ENCODE peak calls at places on chromosomes 4 and X, in ten cellular contexts. D, Q, K, G, T, C, N, A, O and H are unnamed samples.
A peak's percentile ranks its signal among the peaks of the same experiment; 100 is the strongest.

GRCh38 chr4:158870282-158871049 is 101.6 kb downstream of the FNIP2 start:
- DNase-seq in D (no peak), Q (no peak), K (peak; percentile 77), G (no peak), T (no peak), C (no peak), N (peak; percentile 72), A (no peak), O (no peak), H (no peak)

GRCh38 chrX:130728208-130728607 is 174.8 kb downstream of the ENOX2 start:
- DNase-seq in D (no peak), Q (peak; percentile 29), K (no peak), G (no peak), T (no peak), C (no peak), N (no peak), A (no peak), O (no peak), H (no peak)

GRCh38 chr4:46146993-46147392 is 23.1 kb upstream of the GABRG1 start:
- DNase-seq in D (no peak), Q (no peak), K (no peak), G (no peak), T (no peak), C (no peak), N (peak; percentile 33), A (no peak), O (no peak), H (peak; percentile 23)

GRCh38 chr4:168796362-168797106 is 213.5 kb downstream of the CBR4 start:
- DNase-seq in D (peak; percentile 66), Q (peak; percentile 76), K (no peak), G (no peak), T (no peak), C (no peak), N (no peak), A (no peak), O (no peak), H (no peak)

GRCh38 chrX:95058815-95059214 is 1384.8 kb downstream of the FAM133A start:
- DNase-seq in D (no peak), Q (peak; percentile 73), K (no peak), G (no peak), T (no peak), C (no peak), N (no peak), A (no peak), O (no peak), H (no peak)

GRCh38 chr4:78951862-78952472 is 12.7 kb upstream of the PAQR3 start:
- DNase-seq in D (no peak), Q (peak; percentile 68), K (peak; percentile 30), G (peak; percentile 26), T (peak; percentile 28), C (no peak), N (peak; percentile 60), A (peak; percentile 52), O (peak; percentile 5), H (peak; percentile 82)

GRCh38 chr4:152460488-152460887 is 75.4 kb downstream of the FBXW7 start:
- DNase-seq in D (no peak), Q (peak; percentile 92), K (no peak), G (no peak), T (no peak), C (no peak), N (no peak), A (no peak), O (no peak), H (peak; percentile 16)

GRCh38 chrX:13752646-13753045 is 18.1 kb downstream of the OFD1 start:
- DNase-seq in D (no peak), Q (no peak), K (no peak), G (no peak), T (no peak), C (no peak), N (no peak), A (no peak), O (no peak), H (peak; percentile 62)

GRCh38 chrX:153485396-153486080 is 9.2 kb upstream of the BGN start:
- DNase-seq in D (no peak), Q (no peak), K (no peak), G (no peak), T (no peak), C (no peak), N (no peak), A (no peak), O (no peak), H (peak; percentile 59)

GRCh38 chr4:5863461-5864113 is 29.3 kb downstream of the CRMP1 start:
- DNase-seq in D (no peak), Q (peak; percentile 81), K (no peak), G (no peak), T (no peak), C (no peak), N (peak; percentile 46), A (no peak), O (no peak), H (peak; percentile 90)

GRCh38 chr4:7306021-7306420 is 113.7 kb downstream of the SORCS2 start:
- DNase-seq in D (no peak), Q (no peak), K (no peak), G (no peak), T (no peak), C (no peak), N (no peak), A (no peak), O (no peak), H (no peak)

GRCh38 chrX:2596050-2596449 is 95.0 kb upstream of the CD99 start:
- DNase-seq in D (no peak), Q (no peak), K (no peak), G (no peak), T (no peak), C (no peak), N (no peak), A (no peak), O (no peak), H (no peak)

GRCh38 chr4:167419468-167420133 is 185.3 kb upstream of the SPOCK3 start:
- DNase-seq in D (no peak), Q (no peak), K (peak; percentile 23), G (no peak), T (no peak), C (no peak), N (peak; percentile 23), A (no peak), O (no peak), H (peak; percentile 1)

GRCh38 chr4:9952415-9952950 is 68.8 kb downstream of the SLC2A9 start:
- DNase-seq in D (no peak), Q (peak; percentile 55), K (no peak), G (no peak), T (no peak), C (no peak), N (peak; percentile 39), A (no peak), O (no peak), H (no peak)

DNA sequence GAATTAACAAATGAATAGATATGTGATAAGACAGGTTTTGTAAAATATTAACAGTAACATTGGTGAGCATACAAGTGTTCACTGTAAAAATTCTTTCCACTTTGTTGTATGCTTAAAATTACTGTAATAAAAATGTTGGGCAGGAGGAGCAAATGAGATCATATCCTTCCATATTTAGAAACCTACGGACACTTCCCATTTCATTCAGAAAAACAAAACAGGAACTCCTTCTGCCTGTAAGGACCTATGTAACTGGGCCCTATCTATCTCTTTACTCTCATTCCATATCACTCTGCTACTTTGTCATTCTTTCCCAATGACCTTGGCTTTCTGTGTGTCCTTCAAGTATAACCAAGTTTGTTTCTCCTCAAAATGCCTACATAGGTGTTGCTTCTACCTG is 53.7 kb upstream of the SLC39A8 start:
- DNase-seq in D (no peak), Q (no peak), K (no peak), G (no peak), T (no peak), C (no peak), N (no peak), A (no peak), O (no peak), H (no peak)
- H3K27ac ChIP-seq in D (no peak overlapping the region), Q (no peak overlapping the region), K (no peak overlapping the region), G (no peak overlapping the region), T (no peak overlapping the region), C (no peak overlapping the region), N (no peak overlapping the region), A (no peak overlapping the region), O (no peak overlapping the region), H (no peak overlapping the region)

GRCh38 chr4:76740192-76740591 is 157.8 kb downstream of the SOWAHB start:
- DNase-seq in D (no peak), Q (no peak), K (no peak), G (no peak), T (no peak), C (no peak), N (no peak), A (no peak), O (no peak), H (no peak)

GRCh38 chr4:76733380-76733779 is 164.6 kb downstream of the SOWAHB start:
- DNase-seq in D (peak; percentile 73), Q (no peak), K (no peak), G (no peak), T (no peak), C (no peak), N (no peak), A (no peak), O (no peak), H (no peak)

GRCh38 chr4:76737180-76737579 is 160.8 kb downstream of the SOWAHB start:
- DNase-seq in D (no peak), Q (no peak), K (no peak), G (no peak), T (no peak), C (no peak), N (no peak), A (no peak), O (no peak), H (no peak)

GRCh38 chr4:76738081-76738931 is 159.6 kb downstream of the SOWAHB start:
- DNase-seq in D (no peak), Q (peak; percentile 83), K (no peak), G (no peak), T (no peak), C (no peak), N (no peak), A (no peak), O (no peak), H (no peak)

GRCh38 chr4:76736434-76736833 is 161.5 kb downstream of the SOWAHB start:
- DNase-seq in D (no peak), Q (peak; percentile 61), K (no peak), G (no peak), T (no peak), C (no peak), N (no peak), A (no peak), O (no peak), H (no peak)
- H3K36me3 ChIP-seq in D (peaks cover 29% of the 10 kb centered on the region), Q (peaks cover 7% of the 10 kb centered on the region), K (peaks cover 22% of the 10 kb centered on the region), G (no peaks in the 10 kb centered on the region), T (no peaks in the 10 kb centered on the region), C (no peaks in the 10 kb centered on the region), N (no peaks in the 10 kb centered on the region), A (no peaks in the 10 kb centered on the region), O (no peaks in the 10 kb centered on the region), H (peaks cover 17% of the 10 kb centered on the region)

DNA sequence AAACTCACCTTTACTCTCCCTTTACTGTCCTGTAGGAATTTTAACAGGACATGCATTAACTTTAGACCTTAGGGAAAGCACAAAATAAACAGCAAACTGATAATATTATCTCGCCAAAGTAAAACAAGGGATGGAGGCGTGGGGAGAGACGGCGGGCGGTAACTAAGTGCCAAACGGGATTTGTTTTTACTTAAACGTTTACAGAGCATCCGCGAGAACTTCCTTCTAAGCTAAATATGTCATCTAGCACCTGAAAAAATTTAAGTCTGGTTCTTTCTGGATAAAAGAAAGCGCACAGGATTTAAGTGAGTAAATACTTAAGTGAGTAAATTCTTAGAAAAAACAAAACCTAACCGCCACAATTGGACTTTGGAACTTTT is 108.5 kb downstream of the SPRY1 start:
- DNase-seq in D (peak; percentile 38), Q (peak; percentile 65), K (no peak), G (no peak), T (no peak), C (no peak), N (peak; percentile 67), A (no peak), O (no peak), H (peak; percentile 66)
- H3K4me3 ChIP-seq in D (peak overlapping the region; percentile 57), Q (peak overlapping the region; percentile 32), K (no peak overlapping the region), G (no peak overlapping the region), T (peak overlapping the region; percentile 47), C (peak overlapping the region; percentile 85), N (peak overlapping the region; percentile 43), A (peak overlapping the region; percentile 40), O (no peak overlapping the region), H (peak overlapping the region; percentile 65)

GRCh38 chr4:165477799-165478198 is 99.0 kb downstream of the CPE start:
- DNase-seq in D (no peak), Q (no peak), K (no peak), G (no peak), T (no peak), C (no peak), N (no peak), A (no peak), O (no peak), H (no peak)
- H3K27ac ChIP-seq in D (no peak overlapping the region), Q (peak overlapping the region; percentile 12), K (no peak overlapping the region), G (peak overlapping the region; percentile 67), T (no peak overlapping the region), C (no peak overlapping the region), N (no peak overlapping the region), A (no peak overlapping the region), O (no peak overlapping the region), H (no peak overlapping the region)